ENCODE peak calls at places on chromosomes 7 and 10, in seven cellular contexts. D is skeletal muscle cell, U is neural progenitor cell, R is lower lobe of right lung, N is fibroblast of lung, C is testis, G is stomach. F is an unnamed sample.

GRCh38 chr7:141074162-141074989 is 512 bp downstream of the TMEM178B start:
- DNase-seq in G (no peak), N (peak), D (no peak), R (no peak), U (peak), C (peak), F (no peak)

GRCh38 chr10:30701471-30702173 is 72.1 kb upstream of the LYZL2 start:
- DNase-seq in N (peak), C (no peak), D (peak), U (no peak), G (peak), R (no peak), F (peak)

GRCh38 chr10:93816123-93816747 is 58.5 kb downstream of the LGI1 start:
- DNase-seq in G (peak), R (peak), N (peak), D (peak), U (peak), C (peak), F (peak)

GRCh38 chr10:94279835-94280709 is 82.7 kb downstream of the NOC3L start:
- DNase-seq in R (peak), G (peak), N (peak), C (peak), D (no peak), U (peak), F (peak)

GRCh38 chr7:72435366-72435765 is 23.2 kb upstream of the CALN1 start:
- DNase-seq in N (no peak), D (no peak), C (peak), R (no peak), G (no peak), U (no peak), F (no peak)

GRCh38 chr10:68560201-68560915 is at the start of gene TET1:
- DNase-seq in C (peak), U (peak), G (peak), N (peak), R (no peak), D (no peak), F (peak)

GRCh38 chr7:127809285-127809702 is 157.3 kb downstream of the SND1 start:
- DNase-seq in N (peak), D (peak), C (no peak), U (peak), R (no peak), G (no peak), F (no peak)

GRCh38 chr7:131556912-131557457 is 557 bp upstream of the PODXL start:
- DNase-seq in R (no peak), G (no peak), U (no peak), D (no peak), N (no peak), C (no peak), F (no peak)

GRCh38 chr7:3154881-3155494 is 111.3 kb upstream of the CARD11 start:
- DNase-seq in G (peak), D (peak), U (peak), C (peak), R (no peak), N (peak), F (peak)

GRCh38 chr10:106955133-106955532 is 209.4 kb downstream of the SORCS1 start:
- DNase-seq in C (no peak), R (no peak), G (no peak), D (no peak), N (no peak), U (no peak), F (no peak)

GRCh38 chr10:49505076-49505475 is 33.8 kb downstream of the ERCC6 start:
- DNase-seq in G (no peak), R (no peak), U (no peak), C (no peak), N (no peak), D (no peak), F (no peak)

GRCh38 chr10:2921956-2922680 is 145.2 kb upstream of the PFKP start:
- DNase-seq in U (no peak), G (no peak), R (no peak), C (no peak), D (no peak), N (no peak), F (no peak)

GRCh38 chr7:101829374-101829773 is 11.9 kb downstream of the CUX1 start:
- DNase-seq in N (no peak), G (no peak), C (no peak), R (no peak), U (no peak), D (no peak), F (no peak)

GRCh38 chr10:66555061-66555460 is 370.8 kb upstream of the LRRTM3 start:
- DNase-seq in N (peak), R (no peak), C (no peak), U (no peak), G (no peak), D (peak), F (no peak)

GRCh38 chr10:83164134-83164533 is 975.2 kb upstream of the GHITM start:
- DNase-seq in C (no peak), G (no peak), R (no peak), U (no peak), D (no peak), N (no peak), F (no peak)

GRCh38 chr7:240887-241421 is 48.6 kb downstream of the FAM20C start:
- DNase-seq in G (no peak), U (peak), D (no peak), N (no peak), C (no peak), R (no peak), F (no peak)

GRCh38 chr10:93071674-93072224 is 1.9 kb upstream of the CYP26A1 start:
- DNase-seq in U (peak), R (peak), G (no peak), C (no peak), D (no peak), N (no peak), F (no peak)

GRCh38 chr10:104235801-104236200 is 3.6 kb upstream of the CFAP43 start:
- DNase-seq in C (no peak), G (no peak), N (no peak), U (no peak), R (no peak), D (no peak), F (no peak)

GRCh38 chr10:69439813-69440506 is 11.3 kb upstream of the TSPAN15 start:
- DNase-seq in D (peak), C (no peak), N (peak), G (peak), U (peak), R (peak), F (no peak)

GRCh38 chr7:27210441-27211083 is 10.7 kb upstream of the HOXA13 start:
- DNase-seq in C (peak), G (no peak), D (no peak), N (peak), R (no peak), U (peak), F (peak)

GRCh38 chr10:24503627-24504320 is 219.9 kb downstream of the ARHGAP21 start:
- DNase-seq in R (no peak), G (peak), C (peak), U (peak), D (no peak), N (peak), F (peak)

GRCh38 chr7:127807829-127808228 is 155.8 kb downstream of the SND1 start:
- DNase-seq in N (no peak), D (no peak), U (no peak), G (no peak), C (no peak), R (no peak), F (no peak)

GRCh38 chr7:28145931-28146330 is 34.7 kb downstream of the JAZF1 start:
- DNase-seq in R (no peak), U (no peak), D (no peak), G (peak), N (no peak), C (no peak), F (no peak)

GRCh38 chr7:111210996-111211395 is 120.1 kb downstream of the LRRN3 start:
- DNase-seq in D (peak), U (no peak), R (no peak), C (no peak), N (peak), G (no peak), F (no peak)

GRCh38 chr7:70579397-70580097 is 552.4 kb upstream of the GALNT17 start:
- DNase-seq in C (no peak), R (no peak), G (no peak), N (no peak), U (no peak), D (no peak), F (no peak)

GRCh38 chr10:69757553-69758309 is 44.0 kb upstream of the COL13A1 start:
- DNase-seq in N (peak), D (no peak), U (no peak), G (peak), R (no peak), C (peak), F (no peak)

GRCh38 chr7:68078311-68078710 is 1081.7 kb downstream of the TYW1 start:
- DNase-seq in R (no peak), N (no peak), G (no peak), U (no peak), C (no peak), D (no peak), F (no peak)

GRCh38 chr7:26440253-26440992 is 148.8 kb downstream of the SNX10 start:
- DNase-seq in R (no peak), N (no peak), D (no peak), U (no peak), C (no peak), G (no peak), F (no peak)

GRCh38 chr10:70699659-70700174 is 27.4 kb downstream of the ADAMTS14 start:
- DNase-seq in U (no peak), R (no peak), N (no peak), G (no peak), C (no peak), D (no peak), F (peak)

GRCh38 chr10:10367277-10367676 is 650.4 kb upstream of the CELF2 start:
- DNase-seq in D (no peak), G (no peak), C (no peak), N (no peak), R (no peak), U (no peak), F (no peak)

GRCh38 chr7:53218730-53219504 is 183.5 kb downstream of the POM121L12 start:
- DNase-seq in C (peak), D (no peak), G (no peak), N (no peak), U (peak), R (no peak), F (no peak)

GRCh38 chr7:5532520-5533335 is 109.1 kb upstream of the TNRC18 start:
- DNase-seq in D (no peak), U (peak), C (peak), G (peak), R (peak), N (no peak), F (peak)

GRCh38 chr10:70605153-70605552 is 2.6 kb upstream of the PRF1 start:
- DNase-seq in R (no peak), U (no peak), N (no peak), C (no peak), G (no peak), D (no peak), F (no peak)

GRCh38 chr10:28444031-28444430 is 88.9 kb upstream of the WAC start:
- DNase-seq in D (no peak), U (peak), G (no peak), N (no peak), C (no peak), R (no peak), F (no peak)

DNA sequence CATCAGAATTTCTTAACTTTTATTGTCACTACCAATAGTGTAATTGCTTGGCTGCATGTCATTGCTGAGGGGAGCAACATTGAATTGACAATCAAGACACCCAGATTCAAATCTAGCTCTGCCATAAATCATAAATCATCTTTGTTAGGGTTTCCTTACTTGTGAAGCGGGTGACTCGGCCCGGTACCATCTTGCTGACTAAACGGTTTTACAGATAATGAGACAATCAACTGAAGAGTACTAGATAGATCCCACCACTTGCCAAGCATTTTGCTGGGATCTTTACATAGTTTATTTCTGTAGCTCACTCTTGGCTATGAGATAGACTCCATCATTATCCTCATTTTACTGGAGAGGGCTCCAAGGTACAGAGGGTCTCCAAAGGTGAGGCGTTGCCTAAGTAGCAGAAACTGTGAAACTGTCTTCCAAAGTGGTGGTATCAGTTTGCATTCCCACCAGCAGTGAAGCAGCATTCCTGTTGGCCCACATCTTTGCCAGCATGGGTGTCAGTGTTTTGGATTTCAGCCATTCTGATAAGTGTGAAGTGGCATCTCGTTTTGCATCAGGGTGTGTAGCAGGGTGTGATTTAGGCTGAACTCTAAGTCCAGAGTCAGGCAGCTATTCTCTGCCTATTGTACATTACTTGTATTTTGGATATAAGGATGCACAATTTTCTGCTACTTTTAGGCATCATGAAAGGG is 168.7 kb upstream of the BMPER start:
- DNase-seq in G (no peak), C (no peak), R (no peak), U (no peak), D (no peak), N (no peak), F (no peak)
- H3K4me3 ChIP-seq in G (no peak), C (no peak), R (no peak), U (no peak), D (no peak), N (no peak), F (no peak)

DNA sequence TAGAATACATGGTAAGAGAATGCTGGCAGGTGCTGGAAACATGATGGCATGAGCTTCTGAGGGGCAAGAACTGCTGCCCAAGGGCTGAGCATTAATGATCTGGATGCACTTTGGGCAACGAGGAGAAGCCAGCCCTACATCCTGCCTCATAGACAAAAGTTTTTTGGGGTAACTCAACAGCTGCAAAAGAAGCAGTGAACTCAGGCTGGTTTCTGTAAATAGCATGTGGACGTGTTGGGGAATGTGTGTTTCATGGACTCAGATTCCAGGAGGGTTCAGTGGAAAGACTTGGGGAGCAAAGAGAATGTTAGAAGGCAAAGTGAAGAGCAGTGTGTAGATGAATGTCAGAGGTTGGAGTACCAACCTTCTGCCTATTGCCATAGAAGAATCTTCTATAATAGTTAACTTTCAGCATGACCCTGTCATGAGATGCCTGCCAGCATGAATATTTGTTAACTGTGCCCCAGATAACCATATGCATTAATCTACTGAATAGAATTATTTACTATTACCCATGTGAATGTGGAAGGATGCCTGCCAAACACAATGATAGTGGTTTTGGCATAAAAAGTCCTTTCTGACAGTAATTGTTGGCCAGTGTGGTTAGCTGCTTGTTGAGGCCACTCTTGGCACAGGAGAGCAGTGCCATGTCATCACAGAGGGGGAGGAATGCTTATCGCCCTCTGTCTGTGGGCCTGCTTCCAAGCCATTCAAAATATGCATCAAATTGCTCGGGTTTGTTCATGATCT is 165.6 kb downstream of the WNT2 start:
- DNase-seq in C (peak), D (peak), R (peak), G (no peak), N (peak), U (no peak), F (peak)
- H3K4me3 ChIP-seq in C (no peak), D (no peak), R (no peak), G (no peak), N (no peak), U (no peak), F (no peak)

GRCh38 chr10:34469446-34469845 is 345.6 kb downstream of the PARD3 start:
- DNase-seq in R (no peak), D (no peak), G (no peak), N (no peak), C (no peak), U (no peak), F (no peak)

GRCh38 chr10:34470307-34470706 is 344.8 kb downstream of the PARD3 start:
- DNase-seq in N (no peak), R (no peak), D (no peak), G (no peak), C (no peak), U (no peak), F (no peak)

GRCh38 chr10:34464000-34464399 is 351.1 kb downstream of the PARD3 start:
- DNase-seq in G (no peak), D (no peak), N (no peak), U (no peak), R (no peak), C (no peak), F (no peak)

GRCh38 chr10:34467902-34468301 is 347.2 kb downstream of the PARD3 start:
- DNase-seq in R (no peak), D (no peak), U (no peak), N (no peak), G (no peak), C (no peak), F (no peak)

GRCh38 chr10:34467364-34467763 is 347.7 kb downstream of the PARD3 start:
- DNase-seq in C (no peak), R (no peak), U (no peak), N (no peak), D (no peak), G (no peak), F (no peak)
- H3K4me3 ChIP-seq in C (no peak), R (no peak), U (no peak), N (no peak), D (no peak), G (no peak), F (no peak)

GRCh38 chr7:128939075-128939860 is 1.5 kb downstream of the IRF5 start:
- DNase-seq in D (no peak), C (no peak), G (no peak), R (peak), N (no peak), U (no peak), F (peak)
- H3K4me3 ChIP-seq in D (no peak), C (peak), G (peak), R (peak), N (no peak), U (peak), F (peak)

GRCh38 chr10:132953428-132953827 is 11.1 kb upstream of the CFAP46 start:
- DNase-seq in D (no peak), R (no peak), N (no peak), G (no peak), C (no peak), U (no peak), F (no peak)
- H3K4me3 ChIP-seq in D (no peak), R (no peak), N (no peak), G (no peak), C (no peak), U (no peak), F (no peak)